ENCODE peak calls at places on chromosomes 6 and 20, in ten cellular contexts. G, J, L, O, U, H, X, W, I and K are unnamed samples.
A peak's percentile ranks its signal among the peaks of the same experiment; 100 is the strongest.

GRCh38 chr20:16595376-16595775 is 22.1 kb upstream of the KIF16B start:
- DNase-seq in I (no peak), J (no peak), L (no peak), O (no peak), G (no peak), W (no peak), U (no peak), H (no peak), X (no peak), K (no peak)

GRCh38 chr20:48308882-48309281 is 518.9 kb downstream of the PREX1 start:
- DNase-seq in G (no peak), X (no peak), L (no peak), U (no peak), J (no peak), O (no peak), W (no peak), H (no peak), I (no peak), K (no peak)

GRCh38 chr6:5782783-5783567 is 223.8 kb downstream of the NRN1 start:
- DNase-seq in L (no peak), X (no peak), I (no peak), G (no peak), O (no peak), J (no peak), U (peak; percentile 49), H (no peak), W (no peak), K (peak; percentile 32)

GRCh38 chr6:42929928-42930360 is 664 bp downstream of the CNPY3 start:
- DNase-seq in J (no peak), G (peak; percentile 83), I (no peak), L (peak; percentile 72), O (no peak), H (peak; percentile 46), X (peak; percentile 43), W (peak; percentile 66), U (peak; percentile 32), K (peak; percentile 23)

GRCh38 chr6:54244430-54244829 is 63.8 kb upstream of the TINAG start:
- DNase-seq in J (no peak), I (no peak), X (no peak), H (no peak), U (no peak), G (peak; percentile 70), O (no peak), L (no peak), W (peak; percentile 33), K (no peak)

GRCh38 chr6:154218336-154218735 is 138.3 kb downstream of the IPCEF1 start:
- DNase-seq in G (no peak), H (no peak), U (no peak), W (no peak), L (no peak), X (no peak), I (no peak), J (no peak), O (no peak), K (no peak)

GRCh38 chr6:120993929-120994572 is 340.2 kb downstream of the TBC1D32 start:
- DNase-seq in L (no peak), O (no peak), H (no peak), J (no peak), I (no peak), U (no peak), X (no peak), W (no peak), G (no peak), K (no peak)

GRCh38 chr6:130020106-130020851 is 1.9 kb downstream of the L3MBTL3 start:
- DNase-seq in J (peak; percentile 39), H (peak; percentile 53), W (peak; percentile 7), L (peak; percentile 37), I (no peak), O (peak; percentile 57), U (peak; percentile 26), G (peak; percentile 67), X (peak; percentile 26), K (peak; percentile 26)

GRCh38 chr6:166555066-166555465 is 31.4 kb downstream of the RAMACL start:
- DNase-seq in W (no peak), H (no peak), O (no peak), J (no peak), L (no peak), X (no peak), U (no peak), I (no peak), G (no peak), K (no peak)

GRCh38 chr6:34947561-34947960 is 58.5 kb downstream of the ANKS1A start:
- DNase-seq in O (no peak), X (no peak), J (no peak), L (no peak), U (no peak), H (no peak), G (no peak), I (no peak), W (no peak), K (no peak)

GRCh38 chr6:85580878-85581267 is 12.8 kb downstream of the SNX14 start:
- DNase-seq in I (no peak), G (no peak), U (peak; percentile 45), X (no peak), W (peak; percentile 32), H (no peak), J (no peak), O (no peak), L (no peak), K (peak; percentile 40)

GRCh38 chr6:143842902-143843688 is at the start of gene LTV1:
- DNase-seq in J (peak; percentile 97), G (peak; percentile 99), H (peak; percentile 91), I (peak; percentile 60), W (peak; percentile 96), L (peak; percentile 95), U (peak; percentile 96), X (peak; percentile 89), O (peak; percentile 94), K (peak; percentile 97)

GRCh38 chr6:166530211-166531045 is 56.0 kb downstream of the RAMACL start:
- DNase-seq in H (no peak), L (no peak), O (no peak), G (no peak), W (no peak), U (no peak), I (no peak), X (no peak), J (no peak), K (no peak)

GRCh38 chr20:46423882-46424482 is 17.6 kb upstream of the ELMO2 start:
- DNase-seq in L (no peak), J (no peak), O (no peak), H (no peak), I (no peak), G (no peak), W (no peak), X (no peak), U (no peak), K (no peak)

GRCh38 chr6:18457065-18457817 is 70.1 kb downstream of the RNF144B start:
- DNase-seq in U (no peak), J (no peak), L (no peak), X (no peak), O (no peak), G (peak; percentile 8), W (no peak), H (no peak), I (no peak), K (no peak)

GRCh38 chr6:33050013-33050800 is 23.2 kb downstream of the HLA-DPA1 start:
- DNase-seq in W (no peak), G (no peak), O (no peak), U (no peak), X (no peak), L (no peak), I (no peak), J (no peak), H (no peak), K (no peak)

GRCh38 chr20:33915726-33916331 is 77.9 kb upstream of the RALY start:
- DNase-seq in I (no peak), L (peak; percentile 54), W (no peak), O (no peak), U (peak; percentile 52), J (peak; percentile 21), X (peak; percentile 57), H (peak; percentile 45), G (no peak), K (peak; percentile 58)

GRCh38 chr6:169371344-169372144 is 117.9 kb upstream of the THBS2 start:
- DNase-seq in I (no peak), J (no peak), G (no peak), L (no peak), O (no peak), U (no peak), W (peak; percentile 67), X (no peak), H (no peak), K (no peak)